ENCODE peak calls at places on chromosomes 11 and 22, in six cellular contexts. G, N, M, H, Y and K are unnamed samples. For H3K27me3, the result is how much of the 10 kb centered on the place peaks cover.

GRCh38 chr11:108340958-108341357 is 118.1 kb downstream of the ATM start:
- DNase-seq in H (no peak), Y (no peak), G (no peak), N (no peak), M (no peak), K (no peak)

GRCh38 chr11:8049084-8049483 is 31.9 kb upstream of the TUB start:
- DNase-seq in H (peak), M (no peak), N (no peak), Y (no peak), G (no peak), K (no peak)

GRCh38 chr11:11706022-11706421 is 84.2 kb upstream of the GALNT18 start:
- DNase-seq in M (no peak), Y (no peak), H (no peak), G (no peak), N (no peak), K (no peak)

GRCh38 chr11:30706276-30706675 is 120.1 kb upstream of the MPPED2 start:
- DNase-seq in M (no peak), H (no peak), Y (no peak), G (no peak), N (no peak), K (peak)

GRCh38 chr11:94938399-94939055 is 34.8 kb downstream of the CWC15 start:
- DNase-seq in M (peak), N (no peak), G (no peak), H (no peak), Y (peak), K (no peak)

GRCh38 chr22:19614546-19614884 is 90.3 kb upstream of the CLDN5 start:
- DNase-seq in Y (no peak), G (no peak), M (no peak), N (no peak), H (no peak), K (no peak)

GRCh38 chr11:36500315-36500721 is 9.8 kb downstream of the TRAF6 start:
- DNase-seq in M (peak), Y (no peak), H (no peak), N (peak), G (no peak), K (no peak)

GRCh38 chr11:118899296-118899688 is 15.6 kb downstream of the CXCR5 start:
- DNase-seq in Y (no peak), N (no peak), M (no peak), H (no peak), G (no peak), K (no peak)

GRCh38 chr11:403021-403760 is 9.2 kb downstream of the PKP3 start:
- DNase-seq in Y (no peak), H (no peak), M (no peak), G (no peak), N (peak), K (no peak)

GRCh38 chr11:100208207-100208606 is 478.9 kb upstream of the ARHGAP42 start:
- DNase-seq in N (no peak), Y (no peak), G (no peak), M (no peak), H (no peak), K (no peak)

GRCh38 chr22:33270596-33270995 is 212.4 kb upstream of the SYN3 start:
- DNase-seq in Y (no peak), M (no peak), H (no peak), N (no peak), G (no peak), K (no peak)

GRCh38 chr22:19121631-19122142 is 525 bp downstream of the DGCR2 start:
- DNase-seq in G (no peak), M (peak), N (peak), Y (peak), H (peak), K (peak)

GRCh38 chr11:119641991-119642745 is 86.8 kb downstream of the NECTIN1 start:
- DNase-seq in M (peak), G (no peak), Y (no peak), N (no peak), H (no peak), K (peak)

GRCh38 chr11:110857885-110858555 is 145.8 kb upstream of the ARHGAP20 start:
- DNase-seq in M (peak), H (peak), G (no peak), N (no peak), Y (no peak), K (no peak)

GRCh38 chr22:46848227-46848626 is 85.8 kb downstream of the TBC1D22A start:
- DNase-seq in Y (no peak), G (no peak), N (no peak), H (no peak), M (peak), K (no peak)

GRCh38 chr22:38843201-38843715 is 570 bp downstream of the NPTXR start:
- DNase-seq in Y (peak), M (peak), N (peak), G (peak), H (peak), K (peak)

GRCh38 chr11:126733685-126734084 is 266.9 kb downstream of the KIRREL3 start:
- DNase-seq in H (no peak), G (no peak), Y (no peak), N (no peak), M (no peak), K (no peak)

GRCh38 chr11:35418847-35419712 is at the start of gene SLC1A2:
- DNase-seq in M (no peak), N (peak), Y (peak), G (no peak), H (no peak), K (no peak)

GRCh38 chr22:19187716-19188563 is 9.4 kb upstream of the SLC25A1 start:
- DNase-seq in Y (no peak), N (no peak), G (no peak), M (no peak), H (no peak), K (no peak)

GRCh38 chr11:2207212-2207611 is 35.6 kb upstream of the TH start:
- DNase-seq in Y (no peak), N (no peak), H (peak), M (no peak), G (no peak), K (no peak)

GRCh38 chr22:50293441-50294318 is 13.8 kb downstream of the PLXNB2 start:
- DNase-seq in H (peak), M (peak), N (no peak), Y (peak), G (no peak), K (peak)

GRCh38 chr22:31278643-31279326 is 13.5 kb downstream of the PIK3IP1 start:
- DNase-seq in M (no peak), G (no peak), H (peak), Y (no peak), N (no peak), K (no peak)

GRCh38 chr11:34205326-34206035 is 100.1 kb downstream of the NAT10 start:
- DNase-seq in G (no peak), H (no peak), N (no peak), M (no peak), Y (no peak), K (no peak)

GRCh38 chr11:119316017-119316728 is 757 bp downstream of the MCAM start:
- DNase-seq in Y (peak), N (no peak), G (no peak), M (no peak), H (no peak), K (peak)

GRCh38 chr11:10455637-10456487 is 798 bp downstream of the AMPD3 start:
- DNase-seq in Y (peak), N (peak), H (peak), M (peak), G (peak), K (no peak)

GRCh38 chr11:118807800-118808778 is 17.1 kb upstream of the DDX6 start:
- DNase-seq in H (no peak), M (no peak), G (no peak), N (no peak), Y (no peak), K (no peak)

GRCh38 chr22:40950888-40951794 is at the start of gene RBX1:
- DNase-seq in G (peak), M (peak), N (peak), H (peak), Y (peak), K (peak)

GRCh38 chr11:120525285-120526085 is 13.9 kb downstream of the GRIK4 start:
- DNase-seq in M (no peak), H (no peak), Y (no peak), G (no peak), N (no peak), K (no peak)

GRCh38 chr11:69059429-69059828 is 10.7 kb downstream of the TPCN2 start:
- DNase-seq in N (no peak), G (no peak), Y (no peak), H (no peak), M (no peak), K (no peak)

GRCh38 chr11:26244207-26244606 is 87.7 kb upstream of the ANO3 start:
- DNase-seq in G (no peak), N (no peak), H (no peak), Y (no peak), M (no peak), K (no peak)

GRCh38 chr11:73140213-73141030 is 1.7 kb downstream of the FCHSD2 start:
- DNase-seq in G (no peak), H (peak), N (no peak), Y (peak), M (peak), K (peak)

GRCh38 chr11:27873664-27874063 is 173.4 kb upstream of the BDNF start:
- DNase-seq in H (no peak), M (no peak), Y (no peak), N (no peak), G (no peak), K (no peak)

GRCh38 chr11:31958086-31958735 is 132.7 kb upstream of the RCN1 start:
- DNase-seq in H (peak), G (peak), N (peak), Y (peak), M (peak), K (peak)

GRCh38 chr11:58963551-58964075 is 24.3 kb downstream of the GLYATL1 start:
- DNase-seq in G (no peak), Y (no peak), M (peak), H (peak), N (no peak), K (no peak)

GRCh38 chr11:66863428-66864125 is 6.7 kb downstream of the LRFN4 start:
- DNase-seq in G (no peak), Y (no peak), M (no peak), N (no peak), H (no peak), K (no peak)

GRCh38 chr22:27718186-27719032 is 83.1 kb downstream of the MN1 start:
- DNase-seq in M (peak), G (no peak), N (no peak), Y (peak), H (peak), K (peak)

GRCh38 chr11:76652989-76653673 is 17.4 kb downstream of the LRRC32 start:
- DNase-seq in G (no peak), Y (no peak), M (no peak), N (no peak), H (peak), K (no peak)

GRCh38 chr11:6911946-6912345 is 8.9 kb upstream of the OR2D3 start:
- DNase-seq in M (peak), G (no peak), H (no peak), N (no peak), Y (no peak), K (no peak)

GRCh38 chr22:49023161-49023878 is 804.4 kb downstream of the BRD1 start:
- DNase-seq in N (no peak), H (no peak), M (no peak), G (no peak), Y (no peak), K (no peak)
- H3K27me3 ChIP-seq in N (under half), H (under half), M (under half), G (under half), Y (under half), K (under half)

GRCh38 chr11:117654856-117655255 is 142.2 kb downstream of the DSCAML1 start:
- DNase-seq in Y (no peak), G (no peak), H (no peak), M (no peak), N (no peak), K (no peak)
- H3K27me3 ChIP-seq in Y (under half), G (under half), H (under half), M (under half), N (under half), K (under half)

GRCh38 chr22:36755316-36755715 is 20.6 kb downstream of the IFT27 start:
- DNase-seq in Y (no peak), N (no peak), H (no peak), M (no peak), G (no peak), K (peak)

GRCh38 chr22:36758792-36759271 is 17.1 kb downstream of the IFT27 start:
- DNase-seq in G (no peak), M (no peak), H (no peak), Y (no peak), N (no peak), K (peak)

GRCh38 chr22:36756031-36756430 is 19.9 kb downstream of the IFT27 start:
- DNase-seq in N (no peak), Y (no peak), H (no peak), M (no peak), G (no peak), K (no peak)

GRCh38 chr22:36757608-36758220 is 18.2 kb downstream of the IFT27 start:
- DNase-seq in H (peak), Y (peak), N (peak), M (peak), G (peak), K (peak)

GRCh38 chr22:36756746-36757607 is 18.9 kb downstream of the IFT27 start:
- DNase-seq in Y (no peak), N (no peak), G (no peak), H (no peak), M (no peak), K (no peak)
- H3K27me3 ChIP-seq in Y (under half), N (under half), G (under half), H (under half), M (under half), K (under half)

GRCh38 chr11:65790104-65790901 is 3.4 kb downstream of the OVOL1 start:
- DNase-seq in Y (no peak), M (no peak), H (no peak), G (no peak), N (no peak), K (no peak)
- H3K27me3 ChIP-seq in Y (half or more), M (under half), H (under half), G (under half), N (under half), K (under half)

GRCh38 chr22:17119481-17120202 is 1.5 kb downstream of the TMEM121B start:
- DNase-seq in G (no peak), Y (no peak), N (no peak), M (no peak), H (no peak), K (peak)
- H3K27me3 ChIP-seq in G (under half), Y (under half), N (under half), M (under half), H (under half), K (under half)

GRCh38 chr22:45451988-45452387 is 38.5 kb downstream of the RIBC2 start:
- DNase-seq in G (no peak), Y (no peak), H (no peak), N (no peak), M (no peak), K (no peak)

GRCh38 chr22:45452565-45453449 is 39.3 kb downstream of the RIBC2 start:
- DNase-seq in H (no peak), M (no peak), N (no peak), G (no peak), Y (no peak), K (no peak)

GRCh38 chr22:45450101-45450785 is 36.8 kb downstream of the RIBC2 start:
- DNase-seq in G (no peak), N (no peak), Y (no peak), M (no peak), H (no peak), K (no peak)

GRCh38 chr22:45448431-45448830 is 34.9 kb downstream of the RIBC2 start:
- DNase-seq in N (no peak), G (no peak), Y (peak), M (no peak), H (no peak), K (no peak)

GRCh38 chr22:45450931-45451651 is 37.6 kb downstream of the RIBC2 start:
- DNase-seq in G (no peak), H (no peak), N (no peak), M (no peak), Y (peak), K (no peak)
- H3K27me3 ChIP-seq in G (under half), H (under half), N (under half), M (under half), Y (under half), K (under half)

DNA sequence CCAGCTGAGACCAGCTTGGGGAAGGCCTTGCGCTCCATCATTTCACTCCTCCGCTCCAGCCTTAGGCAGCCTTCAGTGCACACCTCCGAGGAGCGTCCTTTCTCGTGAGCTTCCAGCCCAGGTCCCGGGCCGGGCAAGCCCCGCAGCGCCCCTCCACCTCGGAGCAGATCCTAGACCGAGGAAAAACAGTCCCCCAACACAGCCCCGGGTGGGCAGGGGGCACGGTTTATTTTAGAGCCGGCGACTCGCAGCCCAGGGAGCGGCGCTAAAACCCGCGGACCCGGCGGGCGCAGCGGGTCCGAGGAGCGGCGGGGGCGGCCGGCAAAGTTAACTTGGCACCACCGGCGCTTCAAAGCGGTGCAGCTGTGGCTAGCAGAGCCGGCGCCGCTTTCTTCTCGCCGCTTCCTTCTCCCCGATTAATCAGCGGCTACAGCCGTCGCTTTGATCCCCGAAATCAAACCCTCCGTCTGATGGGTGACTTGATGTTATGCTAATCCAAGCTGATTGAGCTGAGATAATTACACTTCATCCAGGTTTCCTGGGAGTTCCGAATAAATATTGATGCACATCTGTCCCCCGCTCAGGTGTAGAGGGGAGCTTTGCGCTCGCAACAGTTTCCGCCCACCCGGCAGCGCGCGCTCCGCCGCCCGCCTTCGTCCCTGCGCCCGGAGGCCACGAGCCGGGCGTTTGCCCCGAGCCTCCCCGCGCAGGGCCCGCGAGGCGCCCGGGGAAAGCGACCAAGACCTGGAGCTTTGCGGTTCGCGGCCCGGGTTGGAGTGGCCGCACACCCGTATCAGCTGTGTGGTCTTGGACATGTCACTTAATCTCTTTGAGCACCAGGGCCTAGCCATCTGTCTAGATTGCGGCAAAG is 192.7 kb downstream of the BUD13 start:
- DNase-seq in Y (no peak), H (no peak), G (no peak), M (no peak), N (no peak), K (no peak)
- H3K27me3 ChIP-seq in Y (half or more), H (under half), G (half or more), M (under half), N (under half), K (under half)

GRCh38 chr11:17605736-17606135 is 58.7 kb downstream of the OTOG start:
- DNase-seq in H (no peak), M (no peak), N (no peak), G (no peak), Y (no peak), K (no peak)
- H3K27me3 ChIP-seq in H (under half), M (under half), N (under half), G (under half), Y (under half), K (under half)